ENCODE peak calls at places on chromosomes 1 and 21, in six cellular contexts. F is GM03348, P is AG09309, Y is aorta, M is LHCN-M2, C is lung microvascular endothelial cell. K is an unnamed sample.

GRCh38 chr1:905071-905749 is 18.5 kb upstream of the SAMD11 start:
- DNase-seq in F (no peak), P (no peak), Y (peak), M (no peak), C (no peak), K (no peak)

GRCh38 chr1:226181996-226182714 is 4.4 kb downstream of the ACBD3 start:
- DNase-seq in F (peak), P (peak), Y (peak), M (peak), C (peak), K (no peak)

GRCh38 chr1:204493882-204494280 is 724 bp downstream of the PIK3C2B start:
- DNase-seq in F (peak), P (no peak), Y (peak), M (no peak), C (peak), K (no peak)

GRCh38 chr1:77888429-77889239 is at the start of gene NEXN:
- DNase-seq in F (peak), P (no peak), Y (peak), M (peak), C (peak), K (no peak)

GRCh38 chr1:154221815-154222081 is 993 bp downstream of the UBAP2L start:
- DNase-seq in F (peak), P (no peak), Y (no peak), M (peak), C (peak), K (no peak)

GRCh38 chr1:76274302-76274701 is 199.8 kb downstream of the ST6GALNAC3 start:
- DNase-seq in F (no peak), P (no peak), Y (no peak), M (no peak), C (no peak), K (no peak)

GRCh38 chr1:161915051-161915503 is 108.6 kb downstream of the OLFML2B start:
- DNase-seq in F (no peak), P (no peak), Y (no peak), M (no peak), C (peak), K (no peak)

GRCh38 chr1:230140221-230141001 is 73.4 kb downstream of the GALNT2 start:
- DNase-seq in F (no peak), P (no peak), Y (peak), M (peak), C (peak), K (no peak)

GRCh38 chr1:230291731-230292620 is 134.2 kb downstream of the PGBD5 start:
- DNase-seq in F (no peak), P (no peak), Y (no peak), M (no peak), C (no peak), K (no peak)

GRCh38 chr1:41738010-41738409 is 180.7 kb downstream of the HIVEP3 start:
- DNase-seq in F (no peak), P (no peak), Y (no peak), M (no peak), C (no peak), K (no peak)

GRCh38 chr21:16072692-16073091 is 342.9 kb downstream of the USP25 start:
- DNase-seq in F (peak), P (peak), Y (no peak), M (peak), C (no peak), K (no peak)

GRCh38 chr1:41835488-41835887 is 83.2 kb downstream of the HIVEP3 start:
- DNase-seq in F (peak), P (no peak), Y (no peak), M (peak), C (no peak), K (no peak)

GRCh38 chr1:211287218-211287617 is 28.1 kb downstream of the RCOR3 start:
- DNase-seq in F (no peak), P (no peak), Y (no peak), M (peak), C (no peak), K (no peak)

GRCh38 chr1:91349524-91349923 is 55.1 kb downstream of the HFM1 start:
- DNase-seq in F (no peak), P (no peak), Y (no peak), M (no peak), C (no peak), K (no peak)

GRCh38 chr1:94527447-94528031 is 14.0 kb downstream of the F3 start:
- DNase-seq in F (peak), P (no peak), Y (no peak), M (peak), C (peak), K (no peak)

GRCh38 chr1:192581131-192581927 is 5.8 kb downstream of the RGS1 start:
- DNase-seq in F (no peak), P (no peak), Y (no peak), M (no peak), C (no peak), K (no peak)

GRCh38 chr1:54317084-54317483 is 89.1 kb downstream of the SSBP3 start:
- DNase-seq in F (no peak), P (no peak), Y (no peak), M (no peak), C (no peak), K (no peak)

GRCh38 chr1:32241011-32241763 is 5.8 kb upstream of the FAM167B start:
- DNase-seq in F (peak), P (no peak), Y (peak), M (peak), C (peak), K (no peak)

GRCh38 chr1:170716835-170717429 is 53.0 kb downstream of the PRRX1 start:
- DNase-seq in F (no peak), P (no peak), Y (no peak), M (no peak), C (no peak), K (no peak)

K was measured in activated gamma-delta T cell.